ENCODE peak calls at places on chromosomes 7 and 10, in ten cellular contexts. One of them, this sample, is unnamed.

GRCh38 chr10:105956550-105956949 is 1208.0 kb downstream of the SORCS1 start:
- DNase-seq in spleen: no peak
- DNase-seq in stomach: no peak
- DNase-seq in HCT116: no peak
- DNase-seq in GM12891: no peak
- DNase-seq in SK-N-SH: no peak
- DNase-seq in transverse colon: no peak
- DNase-seq in prostate gland: no peak
- DNase-seq in HL-60: no peak
- DNase-seq in K562: no peak
- DNase-seq in this sample: no peak

GRCh38 chr10:30386801-30387588 is 37.9 kb upstream of the MTPAP start:
- DNase-seq in stomach: no peak
- DNase-seq in HL-60: no peak
- DNase-seq in prostate gland: no peak
- DNase-seq in SK-N-SH: no peak
- DNase-seq in K562: no peak
- DNase-seq in GM12891: no peak
- DNase-seq in spleen: no peak
- DNase-seq in transverse colon: no peak
- DNase-seq in HCT116: no peak
- DNase-seq in this sample: no peak

GRCh38 chr10:86262671-86263165 is 103.9 kb downstream of the GRID1 start:
- DNase-seq in GM12891: no peak
- DNase-seq in K562: peak; percentile 11
- DNase-seq in HCT116: no peak
- DNase-seq in transverse colon: no peak
- DNase-seq in HL-60: no peak
- DNase-seq in SK-N-SH: no peak
- DNase-seq in spleen: no peak
- DNase-seq in stomach: peak; percentile 13
- DNase-seq in prostate gland: no peak
- DNase-seq in this sample: no peak

GRCh38 chr10:93437000-93437945 is 44.9 kb downstream of the MYOF start:
- DNase-seq in stomach: peak; percentile 67
- DNase-seq in GM12891: no peak
- DNase-seq in K562: no peak
- DNase-seq in spleen: no peak
- DNase-seq in prostate gland: peak; percentile 84
- DNase-seq in HCT116: peak; percentile 86
- DNase-seq in SK-N-SH: no peak
- DNase-seq in transverse colon: peak; percentile 64
- DNase-seq in HL-60: no peak
- DNase-seq in this sample: no peak

GRCh38 chr7:38428040-38428439 is 154.6 kb upstream of the TARP start:
- DNase-seq in stomach: no peak
- DNase-seq in spleen: no peak
- DNase-seq in SK-N-SH: no peak
- DNase-seq in K562: no peak
- DNase-seq in HL-60: no peak
- DNase-seq in prostate gland: no peak
- DNase-seq in HCT116: no peak
- DNase-seq in transverse colon: no peak
- DNase-seq in GM12891: no peak
- DNase-seq in this sample: no peak

GRCh38 chr10:3773465-3774017 is 11.5 kb downstream of the KLF6 start:
- DNase-seq in SK-N-SH: no peak
- DNase-seq in spleen: no peak
- DNase-seq in HL-60: no peak
- DNase-seq in GM12891: no peak
- DNase-seq in stomach: no peak
- DNase-seq in transverse colon: no peak
- DNase-seq in prostate gland: no peak
- DNase-seq in HCT116: no peak
- DNase-seq in K562: no peak
- DNase-seq in this sample: no peak

GRCh38 chr7:101824440-101824839 is 7.0 kb downstream of the CUX1 start:
- DNase-seq in SK-N-SH: no peak
- DNase-seq in spleen: no peak
- DNase-seq in K562: no peak
- DNase-seq in HCT116: no peak
- DNase-seq in stomach: no peak
- DNase-seq in prostate gland: no peak
- DNase-seq in GM12891: no peak
- DNase-seq in transverse colon: no peak
- DNase-seq in HL-60: no peak
- DNase-seq in this sample: no peak

GRCh38 chr10:3554121-3554522 is 230.9 kb downstream of the KLF6 start:
- DNase-seq in K562: no peak
- DNase-seq in SK-N-SH: no peak
- DNase-seq in stomach: no peak
- DNase-seq in GM12891: no peak
- DNase-seq in spleen: no peak
- DNase-seq in prostate gland: no peak
- DNase-seq in HL-60: no peak
- DNase-seq in HCT116: no peak
- DNase-seq in transverse colon: no peak
- DNase-seq in this sample: no peak

GRCh38 chr7:99860281-99861127 is 16.3 kb downstream of the OR2AE1 start:
- DNase-seq in stomach: no peak
- DNase-seq in GM12891: no peak
- DNase-seq in K562: no peak
- DNase-seq in HL-60: no peak
- DNase-seq in SK-N-SH: no peak
- DNase-seq in transverse colon: no peak
- DNase-seq in prostate gland: peak; percentile 64
- DNase-seq in spleen: no peak
- DNase-seq in HCT116: no peak
- DNase-seq in this sample: no peak

GRCh38 chr7:36278767-36279171 is 110.9 kb upstream of the ANLN start:
- DNase-seq in prostate gland: peak; percentile 52
- DNase-seq in stomach: no peak
- DNase-seq in spleen: no peak
- DNase-seq in GM12891: no peak
- DNase-seq in HCT116: no peak
- DNase-seq in SK-N-SH: peak; percentile 67
- DNase-seq in K562: no peak
- DNase-seq in HL-60: no peak
- DNase-seq in transverse colon: no peak
- DNase-seq in this sample: no peak

GRCh38 chr10:106500585-106501525 is 663.7 kb downstream of the SORCS1 start:
- DNase-seq in transverse colon: no peak
- DNase-seq in spleen: no peak
- DNase-seq in stomach: no peak
- DNase-seq in HCT116: no peak
- DNase-seq in prostate gland: no peak
- DNase-seq in K562: no peak
- DNase-seq in HL-60: no peak
- DNase-seq in GM12891: no peak
- DNase-seq in SK-N-SH: no peak
- DNase-seq in this sample: no peak

GRCh38 chr10:75350791-75351190 is 50.8 kb downstream of the ZNF503 start:
- DNase-seq in SK-N-SH: no peak
- DNase-seq in prostate gland: no peak
- DNase-seq in stomach: no peak
- DNase-seq in HL-60: no peak
- DNase-seq in spleen: no peak
- DNase-seq in transverse colon: no peak
- DNase-seq in GM12891: no peak
- DNase-seq in HCT116: peak; percentile 7
- DNase-seq in K562: no peak
- DNase-seq in this sample: no peak

GRCh38 chr7:121798896-121799295 is 74.1 kb upstream of the PTPRZ1 start:
- DNase-seq in spleen: no peak
- DNase-seq in HL-60: no peak
- DNase-seq in K562: no peak
- DNase-seq in SK-N-SH: no peak
- DNase-seq in stomach: no peak
- DNase-seq in prostate gland: no peak
- DNase-seq in GM12891: no peak
- DNase-seq in HCT116: no peak
- DNase-seq in transverse colon: no peak
- DNase-seq in this sample: no peak

GRCh38 chr7:128409435-128410091 is at the start of gene IMPDH1:
- DNase-seq in stomach: peak; percentile 94
- DNase-seq in GM12891: peak; percentile 92
- DNase-seq in transverse colon: peak; percentile 95
- DNase-seq in SK-N-SH: peak; percentile 100
- DNase-seq in spleen: peak; percentile 99
- DNase-seq in prostate gland: peak; percentile 90
- DNase-seq in K562: peak; percentile 100
- DNase-seq in HCT116: no peak
- DNase-seq in HL-60: peak; percentile 61
- DNase-seq in this sample: no peak
- TF ChIP-seq POLR2AphosphoS5 in stomach: peak; percentile 50
- TF ChIP-seq POLR2AphosphoS5 in GM12891: no peak
- TF ChIP-seq POLR2AphosphoS5 in transverse colon: peak; percentile 53
- TF ChIP-seq POLR2AphosphoS5 in SK-N-SH: peak; percentile 91
- TF ChIP-seq POLR2AphosphoS5 in spleen: peak; percentile 84
- TF ChIP-seq POLR2AphosphoS5 in prostate gland: no peak
- TF ChIP-seq POLR2AphosphoS5 in K562: peak; percentile 62
- TF ChIP-seq POLR2AphosphoS5 in HCT116: peak; percentile 92
- TF ChIP-seq POLR2AphosphoS5 in HL-60: no peak
- TF ChIP-seq POLR2AphosphoS5 in this sample: no peak

GRCh38 chr7:45978010-45978681 is 57.1 kb upstream of the IGFBP3 start:
- DNase-seq in prostate gland: peak; percentile 24
- DNase-seq in K562: no peak
- DNase-seq in SK-N-SH: no peak
- DNase-seq in spleen: no peak
- DNase-seq in GM12891: no peak
- DNase-seq in stomach: peak; percentile 32
- DNase-seq in HCT116: peak; percentile 95
- DNase-seq in transverse colon: no peak
- DNase-seq in HL-60: peak; percentile 4
- DNase-seq in this sample: peak; percentile 8
- TF ChIP-seq POLR2AphosphoS5 in prostate gland: peak; percentile 67
- TF ChIP-seq POLR2AphosphoS5 in K562: no peak
- TF ChIP-seq POLR2AphosphoS5 in SK-N-SH: peak; percentile 89
- TF ChIP-seq POLR2AphosphoS5 in spleen: no peak
- TF ChIP-seq POLR2AphosphoS5 in GM12891: no peak
- TF ChIP-seq POLR2AphosphoS5 in stomach: no peak
- TF ChIP-seq POLR2AphosphoS5 in HCT116: peak; percentile 60
- TF ChIP-seq POLR2AphosphoS5 in transverse colon: peak; percentile 19
- TF ChIP-seq POLR2AphosphoS5 in HL-60: no peak
- TF ChIP-seq POLR2AphosphoS5 in this sample: no peak

DNA sequence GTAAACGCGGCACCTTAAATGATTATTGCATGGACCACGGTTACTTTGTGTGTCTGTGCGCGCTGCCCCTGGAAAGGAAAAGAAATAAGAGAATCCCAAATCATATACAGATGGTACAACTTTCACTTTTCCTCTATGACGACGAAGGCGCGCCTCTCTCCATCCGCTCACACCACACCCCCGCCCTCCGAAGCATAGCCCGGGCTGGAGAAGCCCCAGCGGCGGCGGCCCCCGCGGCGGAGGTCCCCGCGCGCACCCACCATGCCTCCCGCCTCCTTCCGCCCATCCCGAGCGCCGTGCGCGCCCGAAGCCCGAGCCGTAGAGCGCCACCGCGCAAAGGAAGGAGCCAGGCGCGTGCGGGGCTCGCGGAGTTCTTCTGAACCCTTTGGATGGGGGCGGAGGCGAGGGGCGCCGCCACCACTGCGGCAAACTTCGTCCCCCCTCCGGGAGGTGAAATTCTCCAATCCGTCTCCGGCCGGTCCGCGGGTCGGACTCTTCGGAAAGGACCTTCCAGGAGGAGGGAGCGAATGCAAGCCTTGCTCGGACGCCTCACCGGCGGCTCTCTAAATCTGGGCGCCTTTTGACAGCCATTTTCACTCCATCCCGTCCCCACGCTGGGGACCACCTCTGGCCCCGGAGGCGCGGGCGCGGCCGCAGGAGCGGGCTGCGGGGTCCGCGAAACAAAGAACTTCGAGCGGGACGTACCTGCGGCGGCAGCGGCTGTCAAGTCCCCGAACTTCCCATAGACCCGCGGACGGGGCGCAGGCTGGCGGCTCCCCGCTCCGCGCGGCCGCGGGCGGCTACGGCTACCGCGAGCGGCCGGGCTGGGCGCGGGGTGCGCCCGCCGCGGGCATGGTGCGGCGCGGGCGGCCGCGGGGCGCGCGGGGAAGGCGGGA is 495 bp downstream of the GLI3 start:
- DNase-seq in SK-N-SH: peak; percentile 48
- DNase-seq in GM12891: peak; percentile 30
- DNase-seq in transverse colon: peak; percentile 27
- DNase-seq in K562: no peak
- DNase-seq in prostate gland: peak; percentile 48
- DNase-seq in HL-60: no peak
- DNase-seq in HCT116: no peak
- DNase-seq in stomach: no peak
- DNase-seq in spleen: no peak
- DNase-seq in this sample: no peak
- TF ChIP-seq POLR2AphosphoS5 in SK-N-SH: no peak
- TF ChIP-seq POLR2AphosphoS5 in GM12891: no peak
- TF ChIP-seq POLR2AphosphoS5 in transverse colon: peak; percentile 67
- TF ChIP-seq POLR2AphosphoS5 in K562: no peak
- TF ChIP-seq POLR2AphosphoS5 in prostate gland: peak; percentile 3
- TF ChIP-seq POLR2AphosphoS5 in HL-60: no peak
- TF ChIP-seq POLR2AphosphoS5 in HCT116: no peak
- TF ChIP-seq POLR2AphosphoS5 in stomach: no peak
- TF ChIP-seq POLR2AphosphoS5 in spleen: peak; percentile 61
- TF ChIP-seq POLR2AphosphoS5 in this sample: no peak

GRCh38 chr10:27240891-27241639 is 468 bp upstream of the ACBD5 start:
- DNase-seq in SK-N-SH: peak; percentile 39
- DNase-seq in GM12891: no peak
- DNase-seq in HCT116: no peak
- DNase-seq in prostate gland: peak; percentile 21
- DNase-seq in HL-60: peak; percentile 12
- DNase-seq in K562: no peak
- DNase-seq in spleen: peak; percentile 88
- DNase-seq in transverse colon: peak; percentile 17
- DNase-seq in stomach: peak; percentile 41
- DNase-seq in this sample: no peak

GRCh38 chr10:27241640-27242472 is 1.3 kb upstream of the ACBD5 start:
- DNase-seq in stomach: peak; percentile 92
- DNase-seq in GM12891: peak; percentile 60
- DNase-seq in HCT116: peak; percentile 87
- DNase-seq in HL-60: peak; percentile 54
- DNase-seq in K562: peak; percentile 82
- DNase-seq in spleen: peak; percentile 98
- DNase-seq in transverse colon: peak; percentile 94
- DNase-seq in SK-N-SH: peak; percentile 85
- DNase-seq in prostate gland: peak; percentile 91
- DNase-seq in this sample: peak; percentile 80

GRCh38 chr10:27242473-27242950 is 1.9 kb upstream of the ACBD5 start:
- DNase-seq in SK-N-SH: no peak
- DNase-seq in K562: no peak
- DNase-seq in spleen: no peak
- DNase-seq in GM12891: no peak
- DNase-seq in prostate gland: no peak
- DNase-seq in stomach: no peak
- DNase-seq in transverse colon: no peak
- DNase-seq in HL-60: no peak
- DNase-seq in HCT116: no peak
- DNase-seq in this sample: no peak

GRCh38 chr10:27242951-27243551 is 2.5 kb upstream of the ACBD5 start:
- DNase-seq in HCT116: peak; percentile 65
- DNase-seq in transverse colon: peak; percentile 65
- DNase-seq in prostate gland: peak; percentile 61
- DNase-seq in K562: no peak
- DNase-seq in HL-60: peak; percentile 49
- DNase-seq in stomach: peak; percentile 50
- DNase-seq in GM12891: no peak
- DNase-seq in SK-N-SH: peak; percentile 72
- DNase-seq in spleen: peak; percentile 86
- DNase-seq in this sample: peak; percentile 70

GRCh38 chr10:27240212-27240890 is at the start of gene ACBD5:
- DNase-seq in K562: peak; percentile 78
- DNase-seq in transverse colon: peak; percentile 90
- DNase-seq in SK-N-SH: peak; percentile 81
- DNase-seq in HL-60: peak; percentile 64
- DNase-seq in stomach: peak; percentile 88
- DNase-seq in spleen: peak; percentile 98
- DNase-seq in GM12891: no peak
- DNase-seq in HCT116: no peak
- DNase-seq in prostate gland: peak; percentile 82
- DNase-seq in this sample: peak; percentile 28
- TF ChIP-seq POLR2AphosphoS5 in K562: peak; percentile 30
- TF ChIP-seq POLR2AphosphoS5 in transverse colon: peak; percentile 84
- TF ChIP-seq POLR2AphosphoS5 in SK-N-SH: peak; percentile 55
- TF ChIP-seq POLR2AphosphoS5 in HL-60: peak; percentile 72
- TF ChIP-seq POLR2AphosphoS5 in stomach: peak; percentile 77
- TF ChIP-seq POLR2AphosphoS5 in spleen: peak; percentile 90
- TF ChIP-seq POLR2AphosphoS5 in GM12891: no peak
- TF ChIP-seq POLR2AphosphoS5 in HCT116: peak; percentile 50
- TF ChIP-seq POLR2AphosphoS5 in prostate gland: peak; percentile 64
- TF ChIP-seq POLR2AphosphoS5 in this sample: peak; percentile 33

This sample was measured in GM12878.